ENCODE peak calls at places on chromosomes 7 and 10, in five cellular contexts. W is HepG2, Z is body of pancreas, N is left lung, B is GM10248. U is an unnamed sample.

GRCh38 chr7:132590162-132590561 is 13.9 kb upstream of the PLXNA4 start:
- DNase-seq in W (no peak), Z (no peak), N (no peak), B (no peak), U (no peak)

GRCh38 chr7:43865277-43865676 is 4.0 kb downstream of the MRPS24 start:
- DNase-seq in W (peak; percentile 9), Z (no peak), N (no peak), B (no peak), U (no peak)

GRCh38 chr7:38736135-38736534 is 105.0 kb upstream of the AMPH start:
- DNase-seq in W (no peak), Z (no peak), N (no peak), B (no peak), U (no peak)

GRCh38 chr10:3100856-3101640 is 33.7 kb downstream of the PFKP start:
- DNase-seq in W (no peak), Z (no peak), N (no peak), B (no peak), U (no peak)

GRCh38 chr7:68752485-68752884 is 845.8 kb upstream of the AUTS2 start:
- DNase-seq in W (no peak), Z (no peak), N (no peak), B (no peak), U (no peak)

GRCh38 chr7:135186841-135187253 is 16.3 kb upstream of the CYREN start:
- DNase-seq in W (no peak), Z (no peak), N (no peak), B (peak; percentile 80), U (no peak)

GRCh38 chr7:44348300-44348699 is 22.9 kb upstream of the CAMK2B start:
- DNase-seq in W (peak; percentile 51), Z (no peak), N (no peak), B (no peak), U (no peak)

GRCh38 chr7:30869794-30870491 is 41.7 kb upstream of the AQP1 start:
- DNase-seq in W (no peak), Z (no peak), N (no peak), B (no peak), U (no peak)

DNA sequence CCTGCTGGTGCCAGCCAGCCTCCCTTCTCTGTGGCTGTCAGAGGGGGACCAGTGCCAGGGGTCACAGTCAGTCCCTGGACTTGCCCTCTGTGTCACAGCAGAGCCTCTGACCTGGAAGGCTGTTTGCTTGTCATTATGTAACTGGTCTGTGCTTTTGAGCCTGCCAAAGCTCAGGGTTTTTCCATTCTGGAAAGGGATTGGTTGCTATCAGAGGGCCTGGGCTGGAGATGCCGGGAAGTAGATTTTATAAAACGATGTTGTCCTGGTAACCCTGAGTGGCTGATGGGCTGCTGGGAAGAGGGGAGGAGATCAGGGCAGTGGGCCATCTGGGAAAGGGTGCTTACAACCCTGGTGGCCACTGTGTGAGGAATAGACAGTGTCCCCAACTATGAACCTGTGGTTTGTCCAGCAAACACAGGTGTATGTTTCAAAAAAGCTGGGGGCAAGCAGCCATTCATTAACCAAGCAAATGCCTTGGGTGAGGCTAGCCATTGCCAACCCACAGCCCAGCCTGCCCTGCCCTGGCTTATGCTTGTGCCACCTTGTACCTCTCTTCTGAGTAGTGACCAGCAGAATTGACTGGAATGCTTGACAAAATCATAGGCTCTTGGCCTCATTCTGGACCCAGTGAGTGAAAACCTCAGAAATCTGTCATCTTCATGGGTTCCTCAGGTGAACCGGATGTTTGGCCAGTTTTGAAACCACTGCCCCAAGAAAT is 21.6 kb downstream of the SFTPD start:
- DNase-seq in W (peak; percentile 74), Z (peak; percentile 39), N (no peak), B (peak; percentile 3), U (no peak)
- TF ChIP-seq CTCF in W (no peak), Z (no peak), N (no peak), B (no peak), U (no peak)

DNA sequence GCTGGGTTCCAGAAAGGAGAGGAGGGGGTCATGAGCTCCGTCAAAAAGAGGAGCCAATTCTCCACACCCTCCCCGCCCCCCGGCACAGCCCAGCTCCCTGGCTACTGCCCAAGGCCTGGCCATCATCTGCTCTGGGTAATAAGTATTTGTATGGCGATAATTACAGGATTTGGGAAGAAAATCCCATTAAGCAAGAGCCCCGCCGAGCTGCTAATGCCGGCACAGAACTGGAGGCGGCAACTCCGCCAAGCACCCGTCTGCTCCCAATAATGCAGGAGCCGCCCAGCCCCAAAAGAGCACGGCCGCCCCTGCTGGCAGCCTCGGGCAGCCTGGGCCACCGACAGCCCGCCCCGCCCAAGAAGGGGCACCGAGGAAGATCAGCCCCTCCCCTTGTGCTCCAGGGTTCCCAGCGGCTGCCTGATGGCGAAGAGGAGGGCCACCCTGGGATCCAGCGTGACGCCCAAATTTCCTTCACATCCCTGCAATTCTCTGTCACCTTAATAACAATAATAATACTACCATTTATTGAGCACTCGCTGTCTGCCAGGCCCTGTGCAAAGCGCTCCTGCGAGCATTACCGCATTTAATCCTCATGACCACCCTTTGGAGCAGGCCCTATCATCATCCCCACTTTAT is 5.9 kb downstream of the SLIT1 start:
- DNase-seq in W (peak; percentile 19), Z (no peak), N (no peak), B (no peak), U (no peak)
- TF ChIP-seq CTCF in W (peak; percentile 67), Z (no peak), N (no peak), B (no peak), U (no peak)

GRCh38 chr7:100584677-100585510 is 1.0 kb downstream of the LRCH4 start:
- DNase-seq in W (peak; percentile 35), Z (peak; percentile 71), N (peak; percentile 73), B (no peak), U (no peak)

GRCh38 chr7:100588438-100588837 is 2.3 kb downstream of the FBXO24 start:
- DNase-seq in W (no peak), Z (no peak), N (no peak), B (no peak), U (no peak)

GRCh38 chr7:100584046-100584676 is 1.8 kb downstream of the LRCH4 start:
- DNase-seq in W (no peak), Z (no peak), N (no peak), B (no peak), U (no peak)

GRCh38 chr7:100585511-100586265 is at the start of gene LRCH4:
- DNase-seq in W (no peak), Z (peak; percentile 82), N (peak; percentile 69), B (peak; percentile 77), U (peak; percentile 66)

DNA sequence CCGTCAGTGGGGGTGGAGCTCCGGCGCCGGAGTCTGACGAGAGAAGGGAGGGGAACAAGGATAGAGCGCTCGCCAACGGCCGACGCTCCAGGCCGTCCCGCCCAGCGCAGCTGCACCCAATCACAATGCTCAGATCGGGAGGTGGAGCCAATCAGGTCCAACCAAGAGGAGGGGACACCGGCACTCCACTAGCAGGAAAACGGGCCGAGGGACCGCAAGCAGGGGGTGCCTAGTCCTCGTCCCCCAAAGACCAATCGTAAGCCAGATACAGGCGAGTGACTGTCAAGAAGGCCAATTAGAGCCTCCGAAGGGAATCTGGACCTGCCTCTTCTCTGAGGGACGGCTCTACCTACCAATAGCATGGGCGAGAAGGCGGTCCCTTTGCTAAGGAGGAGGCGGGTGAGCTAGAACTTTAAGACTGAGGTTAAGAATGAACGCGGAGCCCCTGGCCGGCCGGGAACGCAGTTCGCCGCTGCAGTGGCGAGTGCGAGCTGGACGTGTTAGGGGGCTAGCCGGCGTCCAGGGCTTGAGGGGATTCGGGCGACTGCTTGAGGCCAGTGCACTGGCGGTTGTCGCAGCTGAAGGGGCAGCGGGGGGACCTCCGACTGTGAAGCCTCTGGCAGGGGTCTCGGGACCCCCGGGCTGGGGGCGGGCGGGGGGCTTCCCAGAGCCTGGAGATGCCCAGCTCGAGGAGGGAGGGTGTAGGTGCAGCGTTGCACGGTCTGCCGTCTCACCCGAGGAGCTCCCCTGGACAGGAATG is at the start of gene FBXO24:
- DNase-seq in W (peak; percentile 99), Z (peak; percentile 99), N (peak; percentile 100), B (peak; percentile 100), U (peak; percentile 99)
- TF ChIP-seq CTCF in W (no peak), Z (no peak), N (no peak), B (no peak), U (no peak)

GRCh38 chr10:123380491-123381085 is 226.4 kb downstream of the BUB3 start:
- DNase-seq in W (peak; percentile 15), Z (no peak), N (no peak), B (no peak), U (no peak)
- TF ChIP-seq CTCF in W (peak; percentile 46), Z (peak; percentile 33), N (peak; percentile 27), B (peak; percentile 18), U (no peak)